ENCODE peak calls at places on chromosome X, in seven cellular contexts. Y, F, L, M, J, U and Z are unnamed samples.

GRCh38 chrX:45903781-45904201 is 641.4 kb downstream of the ZNF674 start:
- DNase-seq in Y (no peak), F (no peak), L (no peak), M (no peak), J (no peak), U (no peak), Z (no peak)

GRCh38 chrX:131068945-131069719 is 11.0 kb downstream of the ARHGAP36 start:
- DNase-seq in Y (peak), F (peak), L (peak), M (no peak), J (no peak), U (peak), Z (no peak)

GRCh38 chrX:70038951-70039350 is 10.8 kb downstream of the AWAT2 start:
- DNase-seq in Y (no peak), F (no peak), L (no peak), M (no peak), J (no peak), U (no peak), Z (no peak)

GRCh38 chrX:30313322-30313721 is 4.1 kb upstream of the NR0B1 start:
- DNase-seq in Y (no peak), F (no peak), L (no peak), M (no peak), J (no peak), U (peak), Z (no peak)

GRCh38 chrX:31921236-31921635 is 849.4 kb upstream of the FTHL17 start:
- DNase-seq in Y (no peak), F (no peak), L (no peak), M (no peak), J (no peak), U (no peak), Z (no peak)

GRCh38 chrX:49071877-49072711 is 1.7 kb downstream of the PRAF2 start:
- DNase-seq in Y (peak), F (peak), L (peak), M (peak), J (peak), U (no peak), Z (no peak)

GRCh38 chrX:119181491-119181890 is 53.9 kb upstream of the KIAA1210 start:
- DNase-seq in Y (no peak), F (no peak), L (no peak), M (no peak), J (no peak), U (peak), Z (no peak)

GRCh38 chrX:9693307-9694001 is 72.2 kb downstream of the GPR143 start:
- DNase-seq in Y (no peak), F (no peak), L (no peak), M (no peak), J (no peak), U (no peak), Z (no peak)

GRCh38 chrX:3990569-3990968 is 277.1 kb upstream of the PRKX start:
- DNase-seq in Y (no peak), F (no peak), L (no peak), M (no peak), J (no peak), U (no peak), Z (no peak)

GRCh38 chrX:47556045-47556623 is 4.9 kb upstream of the ARAF start:
- DNase-seq in Y (peak), F (peak), L (peak), M (peak), J (peak), U (no peak), Z (peak)

GRCh38 chrX:124592745-124593144 is 246.4 kb downstream of the SH2D1A start:
- DNase-seq in Y (no peak), F (no peak), L (no peak), M (no peak), J (no peak), U (no peak), Z (no peak)

GRCh38 chrX:68827848-68828562 is 816 bp upstream of the EFNB1 start:
- DNase-seq in Y (peak), F (peak), L (peak), M (peak), J (peak), U (peak), Z (no peak)

GRCh38 chrX:47751670-47752069 is 85.0 kb upstream of the ZNF81 start:
- DNase-seq in Y (peak), F (peak), L (peak), M (no peak), J (no peak), U (no peak), Z (no peak)

GRCh38 chrX:35696760-35697234 is 101.3 kb upstream of the MAGEB16 start:
- DNase-seq in Y (no peak), F (no peak), L (no peak), M (no peak), J (no peak), U (no peak), Z (no peak)

GRCh38 chrX:32116047-32116446 is 1044.2 kb upstream of the FTHL17 start:
- DNase-seq in Y (peak), F (no peak), L (no peak), M (peak), J (no peak), U (no peak), Z (no peak)

GRCh38 chrX:117274943-117275342 is 812.2 kb upstream of the CT83 start:
- DNase-seq in Y (no peak), F (no peak), L (no peak), M (no peak), J (no peak), U (no peak), Z (no peak)

GRCh38 chrX:64093761-64094160 is 111.7 kb downstream of the AMER1 start:
- DNase-seq in Y (peak), F (no peak), L (no peak), M (peak), J (no peak), U (no peak), Z (no peak)

GRCh38 chrX:77922768-77923167 is 12.3 kb downstream of the ATP7A start:
- DNase-seq in Y (no peak), F (no peak), L (no peak), M (no peak), J (no peak), U (no peak), Z (no peak)

GRCh38 chrX:40166582-40166981 is 68.8 kb upstream of the BCOR start:
- DNase-seq in Y (no peak), F (no peak), L (no peak), M (no peak), J (no peak), U (no peak), Z (no peak)

GRCh38 chrX:68982476-68982875 is 153.7 kb downstream of the EFNB1 start:
- DNase-seq in Y (no peak), F (no peak), L (no peak), M (no peak), J (no peak), U (no peak), Z (no peak)

GRCh38 chrX:13778916-13779315 is 38.0 kb downstream of the GPM6B start:
- DNase-seq in Y (peak), F (no peak), L (no peak), M (peak), J (no peak), U (no peak), Z (no peak)

GRCh38 chrX:119041175-119041574 is 31.6 kb upstream of the CT47C1 start:
- DNase-seq in Y (peak), F (peak), L (no peak), M (peak), J (peak), U (peak), Z (no peak)

GRCh38 chrX:46319750-46320149 is 225.5 kb downstream of the ZNF674 start:
- DNase-seq in Y (no peak), F (no peak), L (no peak), M (no peak), J (no peak), U (peak), Z (no peak)

GRCh38 chrX:111352424-111352823 is 59.6 kb downstream of the DCX start:
- DNase-seq in Y (peak), F (no peak), L (no peak), M (peak), J (no peak), U (peak), Z (no peak)

GRCh38 chrX:53074987-53075386 is 7.2 kb upstream of the TSPYL2 start:
- DNase-seq in Y (no peak), F (no peak), L (no peak), M (no peak), J (no peak), U (no peak), Z (no peak)

GRCh38 chrX:13742397-13743176 is 8.0 kb downstream of the OFD1 start:
- DNase-seq in Y (no peak), F (no peak), L (peak), M (no peak), J (no peak), U (peak), Z (no peak)

GRCh38 chrX:155857561-155857960 is 23.6 kb upstream of the VAMP7 start:
- DNase-seq in Y (peak), F (no peak), L (no peak), M (no peak), J (no peak), U (no peak), Z (no peak)

GRCh38 chrX:113009005-113009404 is 168.4 kb upstream of the AMOT start:
- DNase-seq in Y (no peak), F (no peak), L (no peak), M (no peak), J (no peak), U (no peak), Z (no peak)

GRCh38 chrX:63713510-63713909 is 71.5 kb downstream of the ARHGEF9 start:
- DNase-seq in Y (peak), F (no peak), L (no peak), M (no peak), J (no peak), U (no peak), Z (no peak)

GRCh38 chrX:149121526-149121925 is 383.6 kb downstream of the IDS start:
- DNase-seq in Y (no peak), F (no peak), L (no peak), M (no peak), J (no peak), U (no peak), Z (no peak)

GRCh38 chrX:115067812-115068211 is 50.4 kb upstream of the IL13RA2 start:
- DNase-seq in Y (peak), F (no peak), L (no peak), M (no peak), J (no peak), U (no peak), Z (no peak)

GRCh38 chrX:150085881-150086280 is 147.6 kb upstream of the EOLA2 start:
- DNase-seq in Y (peak), F (no peak), L (no peak), M (no peak), J (no peak), U (no peak), Z (no peak)

GRCh38 chrX:23749576-23749975 is 6.5 kb upstream of the ACOT9 start:
- DNase-seq in Y (no peak), F (no peak), L (no peak), M (no peak), J (no peak), U (no peak), Z (no peak)

GRCh38 chrX:12891915-12892506 is 14.4 kb upstream of the TLR8 start:
- DNase-seq in Y (no peak), F (no peak), L (peak), M (no peak), J (no peak), U (no peak), Z (no peak)

GRCh38 chrX:739611-740010 is 109.0 kb downstream of the SHOX start:
- DNase-seq in Y (no peak), F (no peak), L (no peak), M (no peak), J (no peak), U (no peak), Z (no peak)

GRCh38 chrX:56233682-56234081 is 1.5 kb downstream of the KLF8 start:
- DNase-seq in Y (peak), F (peak), L (peak), M (no peak), J (peak), U (no peak), Z (no peak)
- TF ChIP-seq CTCF in Y (no peak), F (no peak), L (no peak), M (no peak), J (no peak), U (no peak), Z (no peak)

GRCh38 chrX:129613596-129613995 is 41.2 kb downstream of the APLN start:
- DNase-seq in Y (no peak), F (no peak), L (no peak), M (no peak), J (no peak), U (no peak), Z (no peak)

GRCh38 chrX:129612396-129612795 is 42.4 kb downstream of the APLN start:
- DNase-seq in Y (no peak), F (no peak), L (no peak), M (no peak), J (no peak), U (no peak), Z (no peak)

GRCh38 chrX:129606918-129607317 is 47.8 kb downstream of the APLN start:
- DNase-seq in Y (peak), F (peak), L (peak), M (peak), J (peak), U (peak), Z (no peak)

DNA sequence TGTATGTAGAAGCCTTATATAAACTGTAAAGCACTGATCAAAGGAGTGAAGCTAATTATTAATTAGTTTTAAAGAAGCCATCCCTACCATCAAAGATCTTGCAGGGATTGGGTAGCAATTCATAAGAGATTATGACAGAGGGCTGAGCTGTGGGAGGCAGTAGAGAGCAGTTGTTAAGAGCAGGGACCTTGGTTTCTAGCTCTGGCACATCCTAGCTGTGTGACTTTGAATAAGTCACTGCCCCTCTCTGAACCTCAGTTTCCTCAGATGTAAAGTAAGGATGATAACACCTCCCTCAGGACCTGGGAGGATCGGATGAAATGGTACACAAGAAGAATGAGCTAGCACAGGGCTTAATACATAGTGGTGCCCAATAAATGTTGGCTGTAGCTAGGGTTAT is 45.4 kb downstream of the APLN start:
- DNase-seq in Y (no peak), F (no peak), L (no peak), M (no peak), J (no peak), U (no peak), Z (no peak)
- TF ChIP-seq CTCF in Y (peak), F (no peak), L (no peak), M (peak), J (no peak), U (peak), Z (no peak)

GRCh38 chrX:94107981-94108380 is 434.0 kb downstream of the FAM133A start:
- DNase-seq in Y (no peak), F (no peak), L (no peak), M (no peak), J (no peak), U (no peak), Z (no peak)
- TF ChIP-seq CTCF in Y (no peak), F (no peak), L (no peak), M (peak), J (no peak), U (no peak), Z (peak)

DNA sequence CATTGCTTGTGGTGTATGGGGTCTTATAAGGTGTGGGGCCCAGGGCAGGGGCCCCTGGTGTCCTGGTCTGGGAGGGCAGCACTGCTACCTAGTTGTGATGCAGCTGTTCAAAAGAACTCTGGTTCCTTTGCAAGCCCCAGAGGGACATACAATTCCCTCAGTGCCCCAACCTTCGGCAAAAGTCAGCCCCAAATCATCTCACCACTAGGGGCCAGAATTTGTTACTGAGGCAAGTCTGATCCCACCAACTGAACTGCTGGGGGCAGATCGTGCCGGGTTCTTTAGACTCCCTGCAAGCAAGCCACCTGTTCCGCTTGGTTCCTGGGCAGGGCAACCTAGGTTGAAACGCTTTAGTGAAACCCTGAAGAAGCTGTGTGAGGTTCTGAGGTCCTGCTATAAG is 180.1 kb upstream of the S100G start:
- DNase-seq in Y (no peak), F (no peak), L (no peak), M (no peak), J (no peak), U (no peak), Z (no peak)
- TF ChIP-seq CTCF in Y (peak), F (no peak), L (no peak), M (peak), J (no peak), U (peak), Z (no peak)

DNA sequence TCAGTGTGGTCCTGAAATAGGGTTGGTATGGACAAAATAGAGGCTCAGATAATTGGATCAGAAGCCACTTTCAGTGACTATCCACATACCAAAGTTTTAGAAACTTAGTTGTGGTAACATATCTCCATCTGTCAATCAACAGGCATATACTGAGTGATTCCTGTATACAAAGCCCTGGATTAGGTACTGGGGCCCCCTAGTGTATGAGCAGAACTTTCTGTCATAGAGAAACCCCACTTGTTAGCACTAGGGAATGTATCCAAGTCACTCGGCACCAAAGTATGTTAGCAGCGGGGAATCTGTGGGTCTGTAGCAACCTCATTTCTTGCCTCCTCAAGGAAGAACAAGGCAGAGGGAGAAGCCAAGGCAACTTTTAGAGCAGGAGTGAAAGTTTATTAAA is 50.7 kb downstream of the MAP7D3 start:
- DNase-seq in Y (peak), F (no peak), L (peak), M (no peak), J (no peak), U (no peak), Z (no peak)
- TF ChIP-seq CTCF in Y (peak), F (no peak), L (no peak), M (peak), J (no peak), U (peak), Z (peak)

DNA sequence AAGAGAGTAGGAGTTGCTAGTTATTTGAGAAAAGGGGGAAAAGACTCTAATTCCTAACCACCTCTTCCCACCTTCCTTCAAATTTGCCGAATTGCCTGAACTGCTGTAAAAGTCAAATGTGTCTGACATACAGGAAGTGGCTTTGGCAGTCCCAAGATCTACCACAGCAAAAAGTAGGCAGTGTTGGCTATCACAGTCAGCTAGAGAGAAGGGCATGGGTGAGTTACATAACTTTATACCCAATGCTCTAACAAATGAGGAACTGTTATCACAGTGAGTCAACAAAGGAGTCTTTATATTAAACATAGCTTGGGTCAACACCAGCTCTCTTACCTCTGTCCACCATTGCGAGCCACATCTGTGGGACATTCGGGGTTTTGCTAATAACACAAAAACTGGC is 2.4 kb upstream of the MBNL3 start:
- DNase-seq in Y (no peak), F (no peak), L (peak), M (no peak), J (no peak), U (peak), Z (no peak)
- TF ChIP-seq CTCF in Y (no peak), F (no peak), L (no peak), M (peak), J (no peak), U (peak), Z (no peak)

DNA sequence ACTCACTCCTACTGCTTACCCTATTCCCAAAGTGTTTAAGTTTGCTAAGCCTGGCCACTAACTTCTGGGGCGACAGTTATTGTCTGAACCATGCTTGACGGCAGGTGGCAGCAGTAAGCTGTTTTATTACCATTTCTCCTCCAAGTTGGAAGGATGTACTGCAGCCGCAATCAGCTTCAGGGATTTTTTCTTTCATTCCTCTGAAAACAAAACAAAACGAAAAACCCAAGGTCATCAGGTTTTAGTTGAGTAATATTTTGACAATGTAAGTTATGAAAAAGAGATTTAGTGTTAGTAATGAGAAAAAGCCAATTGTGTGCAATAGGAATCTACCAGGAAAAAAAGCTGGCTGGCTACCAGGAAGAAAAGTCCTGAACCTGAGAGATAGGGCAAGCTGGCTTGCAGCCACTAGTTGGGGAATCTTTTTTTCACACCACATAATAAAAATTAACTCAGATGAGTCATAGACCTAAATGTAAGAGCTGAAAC is 13.2 kb upstream of the RAB9B start:
- DNase-seq in Y (peak), F (peak), L (peak), M (peak), J (peak), U (peak), Z (no peak)
- TF ChIP-seq CTCF in Y (peak), F (peak), L (peak), M (peak), J (peak), U (peak), Z (peak)